ENCODE peak calls at places on chromosomes 12 and 14, in eight cellular contexts. E is K562; X is CD4-positive, alpha-beta T cell; L is LoVo; Y is HTR-8/SVneo; C is mesendoderm; W is AG08396; F is G401. G is an unnamed sample.

GRCh38 chr12:103680591-103681065 is 93.6 kb downstream of the STAB2 start:
- DNase-seq in E (peak), X (no peak), L (no peak), Y (no peak), C (peak), W (no peak), F (no peak), G (no peak)

GRCh38 chr14:51828017-51828797 is 32.2 kb upstream of the GNG2 start:
- DNase-seq in E (no peak), X (peak), L (peak), Y (peak), C (peak), W (peak), F (no peak), G (no peak)

GRCh38 chr12:86710110-86710509 is 453.9 kb upstream of the MGAT4C start:
- DNase-seq in E (no peak), X (no peak), L (no peak), Y (no peak), C (no peak), W (no peak), F (no peak), G (no peak)

GRCh38 chr14:106083082-106083481 is 556.7 kb downstream of the TMEM121 start:
- DNase-seq in E (no peak), X (no peak), L (peak), Y (no peak), C (no peak), W (no peak), F (no peak), G (no peak)

GRCh38 chr12:96338852-96339478 is 61.3 kb downstream of the CDK17 start:
- DNase-seq in E (no peak), X (no peak), L (no peak), Y (no peak), C (no peak), W (no peak), F (no peak), G (no peak)

GRCh38 chr14:89954045-89955021 is at the start of gene EFCAB11:
- DNase-seq in E (peak), X (peak), L (peak), Y (peak), C (peak), W (peak), F (peak), G (peak)

GRCh38 chr14:36465178-36465577 is 54.9 kb downstream of the NKX2-1 start:
- DNase-seq in E (no peak), X (no peak), L (no peak), Y (no peak), C (no peak), W (no peak), F (no peak), G (no peak)

GRCh38 chr14:75783184-75783583 is 122.1 kb downstream of the TTLL5 start:
- DNase-seq in E (no peak), X (no peak), L (no peak), Y (no peak), C (no peak), W (no peak), F (no peak), G (no peak)

GRCh38 chr12:92488735-92489134 is 214.1 kb upstream of the PLEKHG7 start:
- DNase-seq in E (no peak), X (no peak), L (no peak), Y (no peak), C (no peak), W (no peak), F (no peak), G (no peak)

GRCh38 chr12:131282292-131283080 is 328.8 kb downstream of the ADGRD1 start:
- DNase-seq in E (no peak), X (no peak), L (no peak), Y (no peak), C (no peak), W (no peak), F (no peak), G (no peak)

GRCh38 chr12:124633269-124633953 is 66.0 kb upstream of the NCOR2 start:
- DNase-seq in E (peak), X (no peak), L (peak), Y (no peak), C (no peak), W (peak), F (no peak), G (no peak)

GRCh38 chr14:65948302-65948701 is 535.8 kb downstream of the FUT8 start:
- DNase-seq in E (no peak), X (no peak), L (no peak), Y (no peak), C (peak), W (peak), F (no peak), G (no peak)

GRCh38 chr14:68548194-68549056 is 244.4 kb downstream of the ZFP36L1 start:
- DNase-seq in E (no peak), X (no peak), L (peak), Y (peak), C (peak), W (peak), F (no peak), G (peak)

G was measured in omental fat pad.